ENCODE peak calls at places on chromosomes 12 and 14, in seven cellular contexts. One of them, this sample, is unnamed.

GRCh38 chr14:36619131-36619530 is 36.7 kb upstream of the NKX2-8 start:
- DNase-seq in uterus: no peak
- DNase-seq in activated T-helper 1 cell treated with Interleukin-2 at 50 U/mL for 16 hours: no peak
- DNase-seq in breast epithelium: no peak
- DNase-seq in dorsolateral prefrontal cortex: no peak
- DNase-seq in activated naive CD8-positive, alpha-beta T cell treated with anti-CD3 and anti-CD28 coated beads, Interleukin-2, amount 50 U/mL, for 24 hours: no peak
- DNase-seq in lower lobe of right lung: no peak
- DNase-seq in this sample: no peak

GRCh38 chr12:49491823-49492222 is 47.0 kb upstream of the KCNH3 start:
- DNase-seq in uterus: no peak
- DNase-seq in activated T-helper 1 cell treated with Interleukin-2 at 50 U/mL for 16 hours: no peak
- DNase-seq in breast epithelium: no peak
- DNase-seq in dorsolateral prefrontal cortex: no peak
- DNase-seq in activated naive CD8-positive, alpha-beta T cell treated with anti-CD3 and anti-CD28 coated beads, Interleukin-2, amount 50 U/mL, for 24 hours: no peak
- DNase-seq in lower lobe of right lung: no peak
- DNase-seq in this sample: no peak

GRCh38 chr12:57759360-57759980 is 4.6 kb downstream of the MARCHF9 start:
- DNase-seq in uterus: no peak
- DNase-seq in activated T-helper 1 cell treated with Interleukin-2 at 50 U/mL for 16 hours: no peak
- DNase-seq in breast epithelium: no peak
- DNase-seq in dorsolateral prefrontal cortex: no peak
- DNase-seq in activated naive CD8-positive, alpha-beta T cell treated with anti-CD3 and anti-CD28 coated beads, Interleukin-2, amount 50 U/mL, for 24 hours: no peak
- DNase-seq in lower lobe of right lung: no peak
- DNase-seq in this sample: no peak

GRCh38 chr12:94326727-94327126 is 132.9 kb downstream of the CEP83 start:
- DNase-seq in uterus: no peak
- DNase-seq in activated T-helper 1 cell treated with Interleukin-2 at 50 U/mL for 16 hours: no peak
- DNase-seq in breast epithelium: no peak
- DNase-seq in dorsolateral prefrontal cortex: no peak
- DNase-seq in activated naive CD8-positive, alpha-beta T cell treated with anti-CD3 and anti-CD28 coated beads, Interleukin-2, amount 50 U/mL, for 24 hours: no peak
- DNase-seq in lower lobe of right lung: no peak
- DNase-seq in this sample: no peak

GRCh38 chr14:74302160-74302628 is 540 bp downstream of the ABCD4 start:
- DNase-seq in uterus: no peak
- DNase-seq in activated T-helper 1 cell treated with Interleukin-2 at 50 U/mL for 16 hours: no peak
- DNase-seq in breast epithelium: no peak
- DNase-seq in dorsolateral prefrontal cortex: no peak
- DNase-seq in activated naive CD8-positive, alpha-beta T cell treated with anti-CD3 and anti-CD28 coated beads, Interleukin-2, amount 50 U/mL, for 24 hours: no peak
- DNase-seq in lower lobe of right lung: no peak
- DNase-seq in this sample: no peak

GRCh38 chr14:33120966-33121365 is 182.3 kb downstream of the NPAS3 start:
- DNase-seq in uterus: no peak
- DNase-seq in activated T-helper 1 cell treated with Interleukin-2 at 50 U/mL for 16 hours: no peak
- DNase-seq in breast epithelium: no peak
- DNase-seq in dorsolateral prefrontal cortex: no peak
- DNase-seq in activated naive CD8-positive, alpha-beta T cell treated with anti-CD3 and anti-CD28 coated beads, Interleukin-2, amount 50 U/mL, for 24 hours: no peak
- DNase-seq in lower lobe of right lung: no peak
- DNase-seq in this sample: no peak

GRCh38 chr12:82754856-82755255 is 68.2 kb downstream of the TMTC2 start:
- DNase-seq in uterus: no peak
- DNase-seq in activated T-helper 1 cell treated with Interleukin-2 at 50 U/mL for 16 hours: no peak
- DNase-seq in breast epithelium: no peak
- DNase-seq in dorsolateral prefrontal cortex: no peak
- DNase-seq in activated naive CD8-positive, alpha-beta T cell treated with anti-CD3 and anti-CD28 coated beads, Interleukin-2, amount 50 U/mL, for 24 hours: no peak
- DNase-seq in lower lobe of right lung: no peak
- DNase-seq in this sample: no peak

GRCh38 chr14:104800600-104801283 is at the start of gene ZBTB42:
- DNase-seq in uterus: peak
- DNase-seq in activated T-helper 1 cell treated with Interleukin-2 at 50 U/mL for 16 hours: peak
- DNase-seq in breast epithelium: peak
- DNase-seq in dorsolateral prefrontal cortex: no peak
- DNase-seq in activated naive CD8-positive, alpha-beta T cell treated with anti-CD3 and anti-CD28 coated beads, Interleukin-2, amount 50 U/mL, for 24 hours: peak
- DNase-seq in lower lobe of right lung: peak
- DNase-seq in this sample: peak

GRCh38 chr12:11795910-11796459 is 146.5 kb downstream of the ETV6 start:
- DNase-seq in uterus: no peak
- DNase-seq in activated T-helper 1 cell treated with Interleukin-2 at 50 U/mL for 16 hours: no peak
- DNase-seq in breast epithelium: no peak
- DNase-seq in dorsolateral prefrontal cortex: no peak
- DNase-seq in activated naive CD8-positive, alpha-beta T cell treated with anti-CD3 and anti-CD28 coated beads, Interleukin-2, amount 50 U/mL, for 24 hours: no peak
- DNase-seq in lower lobe of right lung: no peak
- DNase-seq in this sample: no peak

GRCh38 chr14:50773632-50774541 is 57.1 kb downstream of the NIN start:
- DNase-seq in uterus: no peak
- DNase-seq in activated T-helper 1 cell treated with Interleukin-2 at 50 U/mL for 16 hours: no peak
- DNase-seq in breast epithelium: no peak
- DNase-seq in dorsolateral prefrontal cortex: peak
- DNase-seq in activated naive CD8-positive, alpha-beta T cell treated with anti-CD3 and anti-CD28 coated beads, Interleukin-2, amount 50 U/mL, for 24 hours: peak
- DNase-seq in lower lobe of right lung: no peak
- DNase-seq in this sample: no peak

GRCh38 chr12:1605129-1606020 is 11.0 kb upstream of the FBXL14 start:
- DNase-seq in uterus: peak
- DNase-seq in activated T-helper 1 cell treated with Interleukin-2 at 50 U/mL for 16 hours: no peak
- DNase-seq in breast epithelium: peak
- DNase-seq in dorsolateral prefrontal cortex: peak
- DNase-seq in activated naive CD8-positive, alpha-beta T cell treated with anti-CD3 and anti-CD28 coated beads, Interleukin-2, amount 50 U/mL, for 24 hours: peak
- DNase-seq in lower lobe of right lung: peak
- DNase-seq in this sample: peak

GRCh38 chr14:100065942-100066574 is 836 bp downstream of the EVL start:
- DNase-seq in uterus: no peak
- DNase-seq in activated T-helper 1 cell treated with Interleukin-2 at 50 U/mL for 16 hours: peak
- DNase-seq in breast epithelium: no peak
- DNase-seq in dorsolateral prefrontal cortex: no peak
- DNase-seq in activated naive CD8-positive, alpha-beta T cell treated with anti-CD3 and anti-CD28 coated beads, Interleukin-2, amount 50 U/mL, for 24 hours: peak
- DNase-seq in lower lobe of right lung: no peak
- DNase-seq in this sample: peak

GRCh38 chr12:69431604-69432222 is 38.5 kb upstream of the FRS2 start:
- DNase-seq in uterus: no peak
- DNase-seq in activated T-helper 1 cell treated with Interleukin-2 at 50 U/mL for 16 hours: no peak
- DNase-seq in breast epithelium: no peak
- DNase-seq in dorsolateral prefrontal cortex: no peak
- DNase-seq in activated naive CD8-positive, alpha-beta T cell treated with anti-CD3 and anti-CD28 coated beads, Interleukin-2, amount 50 U/mL, for 24 hours: no peak
- DNase-seq in lower lobe of right lung: no peak
- DNase-seq in this sample: no peak

GRCh38 chr12:54549774-54550451 is 512 bp downstream of the PDE1B start:
- DNase-seq in uterus: no peak
- DNase-seq in activated T-helper 1 cell treated with Interleukin-2 at 50 U/mL for 16 hours: no peak
- DNase-seq in breast epithelium: no peak
- DNase-seq in dorsolateral prefrontal cortex: no peak
- DNase-seq in activated naive CD8-positive, alpha-beta T cell treated with anti-CD3 and anti-CD28 coated beads, Interleukin-2, amount 50 U/mL, for 24 hours: peak
- DNase-seq in lower lobe of right lung: no peak
- DNase-seq in this sample: no peak

GRCh38 chr14:64598404-64598803 is 48.6 kb downstream of the PPP1R36 start:
- DNase-seq in uterus: no peak
- DNase-seq in activated T-helper 1 cell treated with Interleukin-2 at 50 U/mL for 16 hours: no peak
- DNase-seq in breast epithelium: no peak
- DNase-seq in dorsolateral prefrontal cortex: no peak
- DNase-seq in activated naive CD8-positive, alpha-beta T cell treated with anti-CD3 and anti-CD28 coated beads, Interleukin-2, amount 50 U/mL, for 24 hours: no peak
- DNase-seq in lower lobe of right lung: no peak
- DNase-seq in this sample: no peak

GRCh38 chr12:10641735-10642500 is 28.5 kb upstream of the MAGOHB start:
- DNase-seq in uterus: no peak
- DNase-seq in activated T-helper 1 cell treated with Interleukin-2 at 50 U/mL for 16 hours: no peak
- DNase-seq in breast epithelium: no peak
- DNase-seq in dorsolateral prefrontal cortex: no peak
- DNase-seq in activated naive CD8-positive, alpha-beta T cell treated with anti-CD3 and anti-CD28 coated beads, Interleukin-2, amount 50 U/mL, for 24 hours: no peak
- DNase-seq in lower lobe of right lung: no peak
- DNase-seq in this sample: no peak

GRCh38 chr12:43841253-43841652 is 5.4 kb downstream of the TMEM117 start:
- DNase-seq in uterus: no peak
- DNase-seq in activated T-helper 1 cell treated with Interleukin-2 at 50 U/mL for 16 hours: no peak
- DNase-seq in breast epithelium: no peak
- DNase-seq in dorsolateral prefrontal cortex: no peak
- DNase-seq in activated naive CD8-positive, alpha-beta T cell treated with anti-CD3 and anti-CD28 coated beads, Interleukin-2, amount 50 U/mL, for 24 hours: no peak
- DNase-seq in lower lobe of right lung: no peak
- DNase-seq in this sample: no peak

GRCh38 chr14:81953419-81953818 is 419.8 kb upstream of the SEL1L start:
- DNase-seq in uterus: no peak
- DNase-seq in activated T-helper 1 cell treated with Interleukin-2 at 50 U/mL for 16 hours: no peak
- DNase-seq in breast epithelium: no peak
- DNase-seq in dorsolateral prefrontal cortex: no peak
- DNase-seq in activated naive CD8-positive, alpha-beta T cell treated with anti-CD3 and anti-CD28 coated beads, Interleukin-2, amount 50 U/mL, for 24 hours: no peak
- DNase-seq in lower lobe of right lung: no peak
- DNase-seq in this sample: no peak

GRCh38 chr12:73421832-73422231 is 1115.8 kb upstream of the ATXN7L3B start:
- DNase-seq in uterus: no peak
- DNase-seq in activated T-helper 1 cell treated with Interleukin-2 at 50 U/mL for 16 hours: no peak
- DNase-seq in breast epithelium: no peak
- DNase-seq in dorsolateral prefrontal cortex: no peak
- DNase-seq in activated naive CD8-positive, alpha-beta T cell treated with anti-CD3 and anti-CD28 coated beads, Interleukin-2, amount 50 U/mL, for 24 hours: no peak
- DNase-seq in lower lobe of right lung: no peak
- DNase-seq in this sample: no peak

GRCh38 chr14:64673748-64674147 is 30.5 kb upstream of the PLEKHG3 start:
- DNase-seq in uterus: no peak
- DNase-seq in activated T-helper 1 cell treated with Interleukin-2 at 50 U/mL for 16 hours: no peak
- DNase-seq in breast epithelium: no peak
- DNase-seq in dorsolateral prefrontal cortex: no peak
- DNase-seq in activated naive CD8-positive, alpha-beta T cell treated with anti-CD3 and anti-CD28 coated beads, Interleukin-2, amount 50 U/mL, for 24 hours: peak
- DNase-seq in lower lobe of right lung: peak
- DNase-seq in this sample: peak

GRCh38 chr12:88753074-88753473 is 172.8 kb upstream of the KITLG start:
- DNase-seq in uterus: no peak
- DNase-seq in activated T-helper 1 cell treated with Interleukin-2 at 50 U/mL for 16 hours: no peak
- DNase-seq in breast epithelium: no peak
- DNase-seq in dorsolateral prefrontal cortex: no peak
- DNase-seq in activated naive CD8-positive, alpha-beta T cell treated with anti-CD3 and anti-CD28 coated beads, Interleukin-2, amount 50 U/mL, for 24 hours: no peak
- DNase-seq in lower lobe of right lung: no peak
- DNase-seq in this sample: no peak

GRCh38 chr14:88866305-88866704 is 41.9 kb downstream of the TTC8 start:
- DNase-seq in uterus: no peak
- DNase-seq in activated T-helper 1 cell treated with Interleukin-2 at 50 U/mL for 16 hours: no peak
- DNase-seq in breast epithelium: no peak
- DNase-seq in dorsolateral prefrontal cortex: no peak
- DNase-seq in activated naive CD8-positive, alpha-beta T cell treated with anti-CD3 and anti-CD28 coated beads, Interleukin-2, amount 50 U/mL, for 24 hours: no peak
- DNase-seq in lower lobe of right lung: no peak
- DNase-seq in this sample: no peak

GRCh38 chr12:14619731-14620501 is 52.2 kb upstream of the PLBD1 start:
- DNase-seq in uterus: no peak
- DNase-seq in activated T-helper 1 cell treated with Interleukin-2 at 50 U/mL for 16 hours: no peak
- DNase-seq in breast epithelium: no peak
- DNase-seq in dorsolateral prefrontal cortex: no peak
- DNase-seq in activated naive CD8-positive, alpha-beta T cell treated with anti-CD3 and anti-CD28 coated beads, Interleukin-2, amount 50 U/mL, for 24 hours: no peak
- DNase-seq in lower lobe of right lung: no peak
- DNase-seq in this sample: no peak

GRCh38 chr14:84340938-84341337 is 1189.0 kb upstream of the FLRT2 start:
- DNase-seq in uterus: no peak
- DNase-seq in activated T-helper 1 cell treated with Interleukin-2 at 50 U/mL for 16 hours: no peak
- DNase-seq in breast epithelium: no peak
- DNase-seq in dorsolateral prefrontal cortex: no peak
- DNase-seq in activated naive CD8-positive, alpha-beta T cell treated with anti-CD3 and anti-CD28 coated beads, Interleukin-2, amount 50 U/mL, for 24 hours: no peak
- DNase-seq in lower lobe of right lung: no peak
- DNase-seq in this sample: no peak

GRCh38 chr14:61524211-61524806 is 171.0 kb upstream of the HIF1A start:
- DNase-seq in uterus: no peak
- DNase-seq in activated T-helper 1 cell treated with Interleukin-2 at 50 U/mL for 16 hours: no peak
- DNase-seq in breast epithelium: no peak
- DNase-seq in dorsolateral prefrontal cortex: no peak
- DNase-seq in activated naive CD8-positive, alpha-beta T cell treated with anti-CD3 and anti-CD28 coated beads, Interleukin-2, amount 50 U/mL, for 24 hours: no peak
- DNase-seq in lower lobe of right lung: no peak
- DNase-seq in this sample: no peak

GRCh38 chr12:46177842-46178608 is 90.8 kb downstream of the SLC38A1 start:
- DNase-seq in uterus: no peak
- DNase-seq in activated T-helper 1 cell treated with Interleukin-2 at 50 U/mL for 16 hours: no peak
- DNase-seq in breast epithelium: no peak
- DNase-seq in dorsolateral prefrontal cortex: no peak
- DNase-seq in activated naive CD8-positive, alpha-beta T cell treated with anti-CD3 and anti-CD28 coated beads, Interleukin-2, amount 50 U/mL, for 24 hours: no peak
- DNase-seq in lower lobe of right lung: no peak
- DNase-seq in this sample: no peak

GRCh38 chr12:51195841-51196240 is 22.0 kb downstream of the POU6F1 start:
- DNase-seq in uterus: no peak
- DNase-seq in activated T-helper 1 cell treated with Interleukin-2 at 50 U/mL for 16 hours: no peak
- DNase-seq in breast epithelium: no peak
- DNase-seq in dorsolateral prefrontal cortex: no peak
- DNase-seq in activated naive CD8-positive, alpha-beta T cell treated with anti-CD3 and anti-CD28 coated beads, Interleukin-2, amount 50 U/mL, for 24 hours: no peak
- DNase-seq in lower lobe of right lung: no peak
- DNase-seq in this sample: no peak

This sample was measured in left lung.